ENCODE peak calls at places on chromosomes 11 and 22, in four cellular contexts. One of them, this sample, is unnamed.

GRCh38 chr22:22036588-22036987 is 54.0 kb upstream of the TOP3B start:
- DNase-seq in kidney: no peak
- DNase-seq in adrenal gland: no peak
- DNase-seq in aorta: no peak
- DNase-seq in this sample: no peak

GRCh38 chr11:46273511-46274205 is 3.8 kb upstream of the CREB3L1 start:
- DNase-seq in kidney: no peak
- DNase-seq in adrenal gland: no peak
- DNase-seq in aorta: no peak
- DNase-seq in this sample: no peak

GRCh38 chr11:76007179-76007578 is 192.2 kb downstream of the UVRAG start:
- DNase-seq in kidney: no peak
- DNase-seq in adrenal gland: no peak
- DNase-seq in aorta: no peak
- DNase-seq in this sample: no peak

GRCh38 chr11:66112640-66113098 is 42.6 kb downstream of the PACS1 start:
- DNase-seq in kidney: no peak
- DNase-seq in adrenal gland: peak; percentile 61
- DNase-seq in aorta: peak; percentile 60
- DNase-seq in this sample: no peak

GRCh38 chr11:34570584-34570983 is 50.3 kb upstream of the EHF start:
- DNase-seq in kidney: no peak
- DNase-seq in adrenal gland: no peak
- DNase-seq in aorta: no peak
- DNase-seq in this sample: no peak

GRCh38 chr11:2205214-2205770 is 33.7 kb upstream of the TH start:
- DNase-seq in kidney: peak; percentile 58
- DNase-seq in adrenal gland: no peak
- DNase-seq in aorta: no peak
- DNase-seq in this sample: no peak

GRCh38 chr11:431921-432320 is 9.9 kb downstream of the ANO9 start:
- DNase-seq in kidney: no peak
- DNase-seq in adrenal gland: no peak
- DNase-seq in aorta: no peak
- DNase-seq in this sample: no peak

GRCh38 chr11:111206472-111206871 is 39.1 kb upstream of the POU2AF2 start:
- DNase-seq in kidney: no peak
- DNase-seq in adrenal gland: no peak
- DNase-seq in aorta: no peak
- DNase-seq in this sample: no peak

GRCh38 chr11:2673871-2674471 is 25.8 kb downstream of the KCNQ1OT1 start:
- DNase-seq in kidney: peak; percentile 62
- DNase-seq in adrenal gland: peak; percentile 58
- DNase-seq in aorta: no peak
- DNase-seq in this sample: peak; percentile 40

GRCh38 chr11:73330569-73331093 is 22.6 kb downstream of the ARHGEF17 start:
- DNase-seq in kidney: no peak
- DNase-seq in adrenal gland: no peak
- DNase-seq in aorta: no peak
- DNase-seq in this sample: no peak

GRCh38 chr11:889261-889660 is 21.3 kb downstream of the CHID1 start:
- DNase-seq in kidney: no peak
- DNase-seq in adrenal gland: no peak
- DNase-seq in aorta: no peak
- DNase-seq in this sample: no peak

GRCh38 chr11:68690671-68691401 is 6.5 kb downstream of the GAL start:
- DNase-seq in kidney: no peak
- DNase-seq in adrenal gland: no peak
- DNase-seq in aorta: no peak
- DNase-seq in this sample: no peak

GRCh38 chr11:66607126-66607834 is 9.2 kb upstream of the RBM14 start:
- DNase-seq in kidney: no peak
- DNase-seq in adrenal gland: peak; percentile 95
- DNase-seq in aorta: peak; percentile 86
- DNase-seq in this sample: peak; percentile 91

GRCh38 chr11:21921151-21921550 is 271.7 kb upstream of the ANO5 start:
- DNase-seq in kidney: no peak
- DNase-seq in adrenal gland: no peak
- DNase-seq in aorta: no peak
- DNase-seq in this sample: no peak

GRCh38 chr11:72848846-72849466 is 34.7 kb downstream of the ATG16L2 start:
- DNase-seq in kidney: no peak
- DNase-seq in adrenal gland: peak; percentile 62
- DNase-seq in aorta: peak; percentile 24
- DNase-seq in this sample: peak; percentile 32

GRCh38 chr11:119432484-119433368 is 9.8 kb upstream of the THY1 start:
- DNase-seq in kidney: no peak
- DNase-seq in adrenal gland: peak; percentile 32
- DNase-seq in aorta: no peak
- DNase-seq in this sample: peak; percentile 55
- H3K4me3 ChIP-seq in kidney: no peak overlapping the region
- H3K4me3 ChIP-seq in adrenal gland: peak overlapping the region; percentile 25
- H3K4me3 ChIP-seq in aorta: no peak overlapping the region
- H3K4me3 ChIP-seq in this sample: peak overlapping the region; percentile 19

GRCh38 chr11:123191939-123192338 is 3.1 kb downstream of the CLMP start:
- DNase-seq in kidney: no peak
- DNase-seq in adrenal gland: no peak
- DNase-seq in aorta: no peak
- DNase-seq in this sample: no peak

GRCh38 chr11:123195182-123196059 is at the start of gene CLMP:
- DNase-seq in kidney: peak; percentile 89
- DNase-seq in adrenal gland: peak; percentile 34
- DNase-seq in aorta: peak; percentile 79
- DNase-seq in this sample: peak; percentile 78

GRCh38 chr11:123194308-123195181 is 503 bp downstream of the CLMP start:
- DNase-seq in kidney: peak; percentile 77
- DNase-seq in adrenal gland: peak; percentile 19
- DNase-seq in aorta: no peak
- DNase-seq in this sample: peak; percentile 38

GRCh38 chr11:123196060-123196714 is 1.1 kb upstream of the CLMP start:
- DNase-seq in kidney: no peak
- DNase-seq in adrenal gland: no peak
- DNase-seq in aorta: no peak
- DNase-seq in this sample: no peak

DNA sequence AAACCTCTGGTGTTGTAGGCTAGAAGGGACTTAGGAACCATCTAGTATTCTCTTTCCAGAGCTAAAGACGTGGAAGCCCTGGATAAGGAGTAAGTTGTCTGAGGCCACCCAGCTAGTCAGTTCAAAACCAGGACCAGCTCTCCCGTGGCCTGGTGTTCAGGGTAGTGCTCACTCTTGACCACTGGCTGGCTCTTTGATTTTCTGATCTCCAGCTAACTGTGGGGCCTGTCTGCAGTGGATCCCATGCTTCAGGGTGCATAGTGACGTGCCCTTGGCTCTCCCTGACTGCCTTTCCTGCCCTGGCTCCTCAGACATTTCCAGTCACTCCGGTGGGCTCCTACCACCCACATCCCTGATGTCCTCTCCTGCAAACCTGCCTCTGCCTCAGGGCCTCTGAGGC is 1.3 kb downstream of the CLMP start:
- DNase-seq in kidney: no peak
- DNase-seq in adrenal gland: no peak
- DNase-seq in aorta: no peak
- DNase-seq in this sample: no peak
- H3K4me3 ChIP-seq in kidney: no peak overlapping the region
- H3K4me3 ChIP-seq in adrenal gland: peak overlapping the region; percentile 75
- H3K4me3 ChIP-seq in aorta: peak overlapping the region; percentile 90
- H3K4me3 ChIP-seq in this sample: peak overlapping the region; percentile 65

DNA sequence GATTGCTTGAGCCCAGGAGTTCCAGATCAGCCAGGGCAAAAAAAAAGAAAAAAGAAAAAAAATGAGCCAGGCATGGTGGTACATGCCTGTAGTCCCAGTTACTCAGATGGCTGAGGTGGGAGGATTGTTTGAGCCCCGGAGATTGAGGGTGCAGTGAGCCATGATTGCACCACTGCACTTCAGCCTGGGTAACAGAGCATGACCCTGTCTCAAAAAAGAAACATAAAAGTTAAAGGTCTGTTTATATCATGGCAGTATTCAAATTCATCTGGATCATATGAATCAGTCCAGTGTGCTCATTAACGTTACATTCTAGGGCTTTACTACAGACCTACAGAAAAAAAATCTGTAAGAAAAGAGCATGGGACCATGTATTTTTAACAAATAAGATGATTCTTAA is 13.9 kb downstream of the HSD17B12 start:
- DNase-seq in kidney: no peak
- DNase-seq in adrenal gland: no peak
- DNase-seq in aorta: no peak
- DNase-seq in this sample: no peak
- H3K4me3 ChIP-seq in kidney: no peak overlapping the region
- H3K4me3 ChIP-seq in adrenal gland: no peak overlapping the region
- H3K4me3 ChIP-seq in aorta: no peak overlapping the region
- H3K4me3 ChIP-seq in this sample: no peak overlapping the region

GRCh38 chr22:27670701-27671412 is 130.7 kb downstream of the MN1 start:
- DNase-seq in kidney: no peak
- DNase-seq in adrenal gland: peak; percentile 87
- DNase-seq in aorta: peak; percentile 59
- DNase-seq in this sample: no peak
- H3K4me3 ChIP-seq in kidney: no peak overlapping the region
- H3K4me3 ChIP-seq in adrenal gland: no peak overlapping the region
- H3K4me3 ChIP-seq in aorta: no peak overlapping the region
- H3K4me3 ChIP-seq in this sample: no peak overlapping the region

DNA sequence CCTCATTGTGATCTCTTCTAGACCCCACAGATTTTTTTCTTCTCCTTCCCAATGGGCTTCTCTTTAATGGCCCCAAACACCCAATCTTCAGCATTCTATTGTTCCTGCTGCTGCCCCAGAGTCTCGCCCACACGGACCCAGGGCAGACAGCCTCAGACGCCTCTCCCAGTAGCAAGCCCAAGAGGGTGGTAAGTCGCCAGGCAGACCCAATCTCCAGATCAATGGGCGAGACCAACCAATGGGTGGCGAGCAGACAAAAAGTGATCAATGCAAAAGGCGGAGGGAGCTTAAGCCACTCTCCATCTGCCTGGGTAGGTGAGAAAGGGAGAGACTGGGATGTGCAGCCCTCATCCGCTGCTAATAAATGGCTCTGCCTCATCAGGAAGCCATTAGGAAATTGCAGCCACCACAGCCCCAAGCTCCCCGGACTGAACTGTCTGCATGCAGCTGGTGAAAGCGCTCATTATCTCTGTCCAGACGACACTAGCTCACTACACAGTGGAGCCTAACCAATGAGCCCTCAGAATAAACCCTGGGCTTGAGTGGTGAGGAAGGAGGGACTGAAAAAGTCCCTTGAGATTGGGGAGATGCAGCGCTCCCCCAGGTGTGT is 81.8 kb downstream of the ETS1 start:
- DNase-seq in kidney: no peak
- DNase-seq in adrenal gland: no peak
- DNase-seq in aorta: no peak
- DNase-seq in this sample: no peak
- H3K4me3 ChIP-seq in kidney: no peak overlapping the region
- H3K4me3 ChIP-seq in adrenal gland: no peak overlapping the region
- H3K4me3 ChIP-seq in aorta: no peak overlapping the region
- H3K4me3 ChIP-seq in this sample: no peak overlapping the region

DNA sequence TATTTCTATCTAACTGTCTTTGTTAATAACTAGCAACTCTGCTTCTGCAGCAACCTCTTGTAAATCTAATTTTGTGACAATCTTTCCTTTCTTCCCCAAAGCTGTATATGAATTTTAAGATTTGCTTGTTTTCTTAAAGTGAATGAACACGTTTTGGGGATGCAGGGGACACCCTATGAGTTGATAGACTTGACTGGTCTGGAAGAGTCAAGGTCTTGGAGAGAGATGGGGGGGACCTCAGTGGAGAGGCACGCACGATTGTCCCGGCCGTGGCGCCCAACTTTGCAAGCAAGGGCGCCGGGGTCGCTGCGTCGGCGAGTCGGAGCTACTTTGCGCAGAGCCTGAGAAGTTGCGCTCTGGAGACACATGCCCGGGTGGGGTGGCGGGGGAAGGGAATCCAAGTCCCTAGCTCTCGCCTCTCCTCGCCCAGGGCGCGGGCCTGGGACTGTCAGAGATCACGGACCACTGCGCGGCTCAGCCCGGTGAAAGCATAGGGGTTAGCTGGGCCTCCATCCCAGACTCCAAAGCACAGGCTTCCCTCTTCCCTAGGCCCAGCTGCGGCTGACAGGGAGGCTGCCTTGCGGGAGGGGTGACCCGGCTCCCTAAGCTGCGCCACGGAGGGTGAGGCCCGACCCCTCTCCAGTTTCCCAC is 854 bp downstream of the ABCC8 start:
- DNase-seq in kidney: no peak
- DNase-seq in adrenal gland: no peak
- DNase-seq in aorta: no peak
- DNase-seq in this sample: no peak
- H3K4me3 ChIP-seq in kidney: no peak overlapping the region
- H3K4me3 ChIP-seq in adrenal gland: peak overlapping the region; percentile 8
- H3K4me3 ChIP-seq in aorta: no peak overlapping the region
- H3K4me3 ChIP-seq in this sample: no peak overlapping the region

GRCh38 chr11:105610796-105611361 is 1.0 kb downstream of the GRIA4 start:
- DNase-seq in kidney: no peak
- DNase-seq in adrenal gland: no peak
- DNase-seq in aorta: no peak
- DNase-seq in this sample: no peak
- H3K4me3 ChIP-seq in kidney: peak overlapping the region; percentile 44
- H3K4me3 ChIP-seq in adrenal gland: peak overlapping the region; percentile 34
- H3K4me3 ChIP-seq in aorta: no peak overlapping the region
- H3K4me3 ChIP-seq in this sample: no peak overlapping the region

This sample was measured in ovary.